ENCODE peak calls at places on chromosomes 6 and 20, in eight cellular contexts. G, V, B, A, O, P, N and W are unnamed samples.
A peak's percentile ranks its signal among the peaks of the same experiment; 100 is the strongest.

GRCh38 chr6:98136333-98136732 is 698.0 kb upstream of the POU3F2 start:
- DNase-seq in V (no peak), B (no peak), G (no peak), A (no peak), P (no peak), O (no peak), N (no peak), W (no peak)

GRCh38 chr6:97849390-97849789 is 566.4 kb upstream of the MMS22L start:
- DNase-seq in V (no peak), G (no peak), O (no peak), A (no peak), B (no peak), P (no peak), N (no peak), W (no peak)

GRCh38 chr20:47905628-47906487 is 120.6 kb upstream of the SULF2 start:
- DNase-seq in B (no peak), N (no peak), V (no peak), A (no peak), G (no peak), O (no peak), P (no peak), W (no peak)

GRCh38 chr20:54228841-54229240 is 21.0 kb downstream of the PFDN4 start:
- DNase-seq in B (no peak), N (no peak), O (no peak), A (no peak), G (no peak), V (no peak), P (no peak), W (no peak)

GRCh38 chr20:41717464-41717863 is 99.3 kb upstream of the CHD6 start:
- DNase-seq in P (peak; percentile 26), G (no peak), O (no peak), V (no peak), N (no peak), A (no peak), B (no peak), W (no peak)

GRCh38 chr20:32007787-32008616 is 2.2 kb upstream of the CCM2L start:
- DNase-seq in N (no peak), O (no peak), P (no peak), V (peak; percentile 90), A (no peak), B (no peak), G (no peak), W (no peak)

GRCh38 chr6:1127129-1127528 is 184.8 kb upstream of the FOXQ1 start:
- DNase-seq in V (no peak), B (no peak), G (no peak), N (no peak), O (no peak), P (no peak), A (no peak), W (no peak)

GRCh38 chr6:130947464-130947863 is 115.6 kb downstream of the EPB41L2 start:
- DNase-seq in G (no peak), A (no peak), V (no peak), P (no peak), O (no peak), B (no peak), N (no peak), W (no peak)

GRCh38 chr6:3026811-3027626 is 27.3 kb downstream of the NQO2 start:
- DNase-seq in V (no peak), O (no peak), N (peak; percentile 24), P (no peak), G (no peak), B (no peak), A (peak; percentile 51), W (no peak)

GRCh38 chr20:45798935-45799642 is 7.3 kb downstream of the DNTTIP1 start:
- DNase-seq in V (peak; percentile 90), O (no peak), B (peak; percentile 74), P (peak; percentile 71), A (no peak), G (no peak), N (peak; percentile 73), W (no peak)

GRCh38 chr6:130671119-130672104 is 155.8 kb upstream of the SMLR1 start:
- DNase-seq in V (no peak), B (no peak), O (no peak), A (peak; percentile 8), N (no peak), P (no peak), G (no peak), W (no peak)

GRCh38 chr6:135089901-135090300 is 35.3 kb upstream of the HBS1L start:
- DNase-seq in O (no peak), P (no peak), V (no peak), N (no peak), B (no peak), A (no peak), G (no peak), W (no peak)

GRCh38 chr20:25282034-25282781 is 34.3 kb downstream of the PYGB start:
- DNase-seq in O (no peak), B (peak; percentile 55), N (no peak), G (no peak), A (peak; percentile 68), V (no peak), P (no peak), W (peak; percentile 58)

DNA sequence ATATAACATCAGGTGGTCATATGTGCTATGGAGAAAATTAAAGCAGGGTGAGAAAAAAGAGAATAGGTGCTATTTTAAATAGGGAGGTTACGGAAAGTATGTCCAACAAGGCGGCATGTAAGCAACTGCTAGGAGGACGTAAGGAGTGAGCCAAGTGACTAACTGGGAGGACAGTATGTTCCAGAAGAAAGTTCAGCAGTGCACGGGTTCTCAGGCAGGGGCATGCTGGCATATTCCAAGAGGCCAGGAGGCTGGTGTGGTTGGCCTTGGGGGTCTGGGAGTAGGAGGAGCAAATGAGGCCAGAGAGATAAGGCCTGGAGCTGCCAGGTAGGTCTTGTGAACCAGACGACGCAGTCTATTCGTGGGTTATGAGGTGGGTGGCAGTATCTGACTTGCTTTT is 112.4 kb downstream of the ARMC2 start:
- DNase-seq in V (no peak), O (no peak), N (no peak), G (no peak), P (no peak), B (no peak), A (no peak), W (no peak)
- TF ChIP-seq POLR2AphosphoS5 in V (no peak), O (no peak), N (peak; percentile 11), G (no peak), P (no peak), B (no peak), A (no peak), W (no peak)

DNA sequence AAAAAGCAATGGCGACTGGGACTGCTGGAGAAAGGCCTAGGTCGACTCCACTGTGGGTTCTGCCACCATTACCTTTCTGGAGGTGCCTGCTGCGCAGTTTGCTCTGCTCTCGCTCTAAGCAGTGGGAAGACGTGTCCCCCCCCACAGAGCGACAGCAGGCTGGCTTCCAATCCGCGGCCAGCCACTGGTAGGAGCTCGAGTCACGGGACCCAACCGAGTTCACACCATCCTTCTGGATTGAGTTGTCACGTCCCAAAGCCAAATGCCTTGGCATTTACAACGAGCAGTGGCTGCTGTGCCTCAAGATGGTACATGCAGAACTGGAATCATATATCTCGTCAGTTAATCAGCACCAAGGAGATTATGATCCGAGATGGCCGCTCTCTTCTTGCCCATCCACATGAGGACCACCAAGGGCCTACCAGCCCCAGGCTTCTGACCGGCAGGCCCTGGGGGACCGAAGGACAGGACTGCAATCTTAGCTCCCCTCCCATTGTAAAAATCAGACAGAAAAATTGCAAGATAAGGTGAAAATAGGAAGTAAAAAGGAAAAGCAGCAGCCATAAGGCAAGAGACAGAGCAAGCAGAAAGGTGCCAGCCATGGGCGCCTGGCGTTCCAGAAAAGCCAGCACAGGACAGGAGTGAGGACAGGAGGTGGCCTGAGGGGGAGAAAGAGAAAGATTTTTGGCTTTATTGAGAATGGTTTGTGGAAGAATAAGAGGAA is 74.4 kb downstream of the TRAM2 start:
- DNase-seq in A (no peak), G (no peak), P (no peak), N (no peak), O (no peak), V (no peak), B (no peak), W (no peak)
- H3K27ac ChIP-seq in A (peak overlapping the region; percentile 82), G (no peak overlapping the region), P (peak overlapping the region; percentile 77), N (no peak overlapping the region), O (no peak overlapping the region), V (no peak overlapping the region), B (no peak overlapping the region), W (no peak overlapping the region)

GRCh38 chr6:169841907-169842606 is 90.6 kb downstream of the ERMARD start:
- DNase-seq in G (no peak), A (no peak), O (no peak), P (no peak), V (no peak), N (no peak), B (no peak), W (no peak)
- TF ChIP-seq POLR2AphosphoS5 in G (no peak), A (no peak), O (no peak), P (no peak), V (no peak), N (no peak), B (no peak), W (no peak)

GRCh38 chr6:4607793-4608192 is 168.4 kb upstream of the CDYL start:
- DNase-seq in V (no peak), G (no peak), A (no peak), N (no peak), B (no peak), P (no peak), O (no peak), W (no peak)
- H3K27ac ChIP-seq in V (no peak overlapping the region), G (no peak overlapping the region), A (no peak overlapping the region), N (peak overlapping the region; percentile 55), B (no peak overlapping the region), P (no peak overlapping the region), O (no peak overlapping the region), W (no peak overlapping the region)

GRCh38 chr6:166742981-166743380 is 115.9 kb upstream of the RPS6KA2 start:
- DNase-seq in G (no peak), P (no peak), N (no peak), B (no peak), A (no peak), O (no peak), V (no peak), W (no peak)
- TF ChIP-seq POLR2AphosphoS5 in G (no peak), P (no peak), N (no peak), B (no peak), A (no peak), O (no peak), V (no peak), W (no peak)